ENCODE peak calls at places on chromosomes 16 and 17, in four cellular contexts. O, G, P and S are unnamed samples.

GRCh38 chr17:82302991-82303943 is 14.1 kb downstream of the CD7 start:
- DNase-seq in P (no peak), G (no peak), O (no peak), S (no peak)

GRCh38 chr17:79633154-79633553 is 22.3 kb upstream of the RBFOX3 start:
- DNase-seq in P (no peak), O (peak), G (no peak), S (no peak)

GRCh38 chr16:19843371-19843770 is 41.3 kb downstream of the GPRC5B start:
- DNase-seq in P (no peak), O (no peak), G (peak), S (no peak)

GRCh38 chr16:50881331-50881830 is 139.5 kb downstream of the CYLD start:
- DNase-seq in P (no peak), G (no peak), O (no peak), S (no peak)

GRCh38 chr16:86697715-86698114 is 119.4 kb downstream of the FOXL1 start:
- DNase-seq in G (peak), P (no peak), O (no peak), S (no peak)

GRCh38 chr16:74699666-74700065 is 996 bp downstream of the MLKL start:
- DNase-seq in P (no peak), O (no peak), G (no peak), S (no peak)

GRCh38 chr17:73952498-73953205 is 250.8 kb upstream of the RPL38 start:
- DNase-seq in P (no peak), G (no peak), O (peak), S (peak)

GRCh38 chr16:22007159-22007508 is 777 bp upstream of the MOSMO start:
- DNase-seq in O (no peak), P (no peak), G (no peak), S (no peak)

GRCh38 chr16:84511821-84512220 is 7.4 kb upstream of the MEAK7 start:
- DNase-seq in P (no peak), G (no peak), O (no peak), S (no peak)

GRCh38 chr16:21684199-21684598 is 20.4 kb downstream of the OTOA start:
- DNase-seq in O (no peak), P (no peak), G (no peak), S (no peak)

GRCh38 chr17:32520737-32521399 is 34.1 kb downstream of the CDK5R1 start:
- DNase-seq in G (no peak), P (no peak), O (no peak), S (no peak)

GRCh38 chr16:5504028-5504758 is 406.6 kb upstream of the EEF2KMT start:
- DNase-seq in P (no peak), O (no peak), G (peak), S (no peak)

GRCh38 chr17:42111901-42112551 is 488 bp downstream of the DHX58 start:
- DNase-seq in G (no peak), P (no peak), O (peak), S (no peak)

GRCh38 chr17:29383687-29384086 is 6.5 kb upstream of the TAOK1 start:
- DNase-seq in P (no peak), O (no peak), G (no peak), S (no peak)

GRCh38 chr17:29388937-29389336 is 1.2 kb upstream of the TAOK1 start:
- DNase-seq in P (no peak), G (no peak), O (no peak), S (no peak)

GRCh38 chr17:29389994-29390855 is at the start of gene TAOK1:
- DNase-seq in P (peak), O (peak), G (peak), S (peak)

GRCh38 chr17:29386760-29387159 is 3.4 kb upstream of the TAOK1 start:
- DNase-seq in P (no peak), G (no peak), O (no peak), S (no peak)

DNA sequence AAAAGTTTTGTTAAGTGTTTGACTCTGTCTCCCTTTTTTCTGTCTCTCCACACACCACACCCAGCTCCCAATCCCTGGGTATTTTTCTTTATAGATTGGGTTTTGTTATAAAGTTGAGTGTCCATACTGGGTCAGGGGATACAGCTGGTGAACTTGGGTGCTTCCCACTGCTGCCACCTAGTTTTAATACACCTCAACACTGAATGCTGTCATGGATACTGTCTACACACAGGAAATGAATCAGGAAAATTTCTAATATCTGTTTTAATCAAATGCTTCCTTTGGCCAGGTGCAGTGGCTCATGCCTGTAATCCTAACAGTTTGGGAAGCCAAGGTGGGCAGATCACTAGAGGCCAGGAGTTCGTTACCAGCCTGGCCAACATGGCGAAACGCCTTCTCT is 5.3 kb upstream of the TAOK1 start:
- DNase-seq in G (no peak), P (no peak), O (no peak), S (no peak)
- TF ChIP-seq CTCF in G (no peak), P (no peak), O (no peak), S (no peak)

DNA sequence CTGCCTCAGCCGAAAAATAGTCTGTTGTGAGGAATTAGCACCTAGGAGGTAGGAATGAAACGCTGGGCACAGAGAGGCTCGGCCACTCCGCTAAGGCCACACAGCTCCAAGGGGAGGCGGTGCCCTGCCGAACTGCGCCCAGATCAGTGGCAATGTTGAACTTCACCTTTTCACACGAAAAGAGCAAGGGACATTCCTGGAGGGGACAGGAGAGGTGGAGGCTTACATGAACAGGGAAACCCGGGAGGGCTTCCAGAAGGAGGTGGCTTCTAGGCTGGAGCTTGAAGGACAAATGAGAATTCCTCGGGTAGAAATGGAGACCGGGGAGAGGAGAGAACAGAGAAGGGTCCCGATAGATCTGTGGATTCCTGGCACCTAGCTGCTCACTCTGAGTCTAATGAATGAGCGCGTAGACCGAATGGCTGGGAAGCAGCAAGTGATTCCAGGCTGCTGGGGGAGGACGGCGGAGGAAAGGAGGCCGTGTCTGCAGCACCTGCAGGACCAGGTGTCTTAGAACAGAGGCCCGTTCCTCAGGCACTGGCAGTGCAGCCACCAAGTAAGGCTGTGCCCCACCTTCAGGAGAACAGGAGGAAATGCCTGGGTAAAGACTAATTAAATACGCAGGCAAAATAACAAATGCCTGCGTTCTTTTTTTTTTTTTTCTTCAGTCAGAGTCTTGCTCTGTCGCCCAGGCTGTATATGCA is 723 bp upstream of the SLC38A10 start:
- DNase-seq in O (peak), G (peak), P (no peak), S (peak)
- TF ChIP-seq CTCF in O (peak), G (peak), P (no peak), S (peak)

GRCh38 chr17:61579961-61580360 is 11.1 kb downstream of the NACA2 start:
- DNase-seq in P (no peak), G (no peak), O (no peak), S (no peak)
- TF ChIP-seq CTCF in P (no peak), G (no peak), O (no peak), S (no peak)

GRCh38 chr17:28725166-28725659 is 820 bp downstream of the TLCD1 start:
- DNase-seq in O (no peak), P (no peak), G (peak), S (no peak)
- TF ChIP-seq CTCF in O (peak), P (no peak), G (no peak), S (no peak)

DNA sequence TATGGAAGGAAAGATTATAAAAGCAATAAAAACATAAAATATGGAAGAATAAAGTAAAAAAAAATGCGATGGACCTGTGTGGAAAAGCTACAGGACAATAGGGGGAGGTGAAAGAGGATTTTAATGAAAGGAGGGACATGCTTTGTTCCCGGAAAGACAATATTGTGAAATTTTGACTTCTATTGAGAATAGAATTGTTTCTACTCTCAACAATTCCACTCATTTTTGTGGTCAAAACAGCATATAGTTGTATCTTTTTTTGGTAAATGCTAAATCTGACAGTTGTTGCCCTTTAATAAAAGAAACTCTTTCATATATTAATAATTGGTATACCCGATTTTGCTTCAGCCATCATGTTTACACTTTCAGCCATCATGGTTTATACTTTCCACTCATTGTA is 22.9 kb upstream of the APPBP2 start:
- DNase-seq in G (no peak), P (no peak), O (no peak), S (no peak)
- TF ChIP-seq CTCF in G (no peak), P (no peak), O (no peak), S (no peak)

GRCh38 chr16:90001761-90002503 is 17.3 kb downstream of the DBNDD1 start:
- DNase-seq in G (no peak), P (no peak), O (no peak), S (no peak)

GRCh38 chr16:90000733-90001427 is 18.4 kb downstream of the DBNDD1 start:
- DNase-seq in G (no peak), P (no peak), O (no peak), S (no peak)

GRCh38 chr16:89996178-89996489 is 23.1 kb downstream of the DBNDD1 start:
- DNase-seq in P (no peak), O (no peak), G (no peak), S (no peak)

GRCh38 chr16:90002759-90003158 is 16.5 kb downstream of the DBNDD1 start:
- DNase-seq in G (no peak), P (no peak), O (no peak), S (no peak)

DNA sequence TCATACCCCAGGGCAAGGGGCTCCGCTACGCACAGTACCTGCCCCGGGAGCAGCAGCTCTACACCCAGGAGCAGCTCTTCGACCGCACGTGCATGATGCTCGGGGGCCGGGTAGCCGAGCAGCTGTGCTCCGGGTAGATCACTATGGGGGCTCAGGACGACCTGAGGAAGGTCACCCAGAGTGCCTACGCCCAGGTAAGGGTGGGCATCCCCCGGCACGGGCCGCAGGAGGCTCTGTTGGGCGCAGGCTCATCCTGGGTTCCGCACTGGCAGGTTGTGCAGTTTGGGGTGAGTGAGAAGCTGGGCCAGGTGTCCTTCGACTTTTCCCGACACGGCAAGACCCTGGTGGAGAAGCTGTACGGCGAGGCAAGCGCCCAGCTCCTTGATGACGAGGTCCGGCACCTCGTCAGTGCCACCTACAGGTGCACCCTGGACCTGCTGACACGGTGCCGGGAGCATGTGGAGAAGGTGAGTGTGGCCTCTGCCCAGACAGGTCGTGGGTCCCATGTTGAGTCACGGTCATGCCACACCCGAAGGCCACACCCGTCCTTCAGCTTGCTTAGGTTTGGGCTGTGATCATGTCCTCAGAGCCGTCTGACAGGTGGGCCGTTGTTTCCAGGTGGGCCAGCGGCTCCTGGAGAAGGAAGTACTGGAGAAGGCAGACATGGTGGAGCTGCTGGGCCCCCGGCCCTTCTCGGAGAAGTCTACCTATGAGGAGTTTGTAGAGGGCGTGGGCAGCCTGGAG is 19.3 kb downstream of the DBNDD1 start:
- DNase-seq in G (no peak), O (peak), P (no peak), S (no peak)
- TF ChIP-seq CTCF in G (peak), O (no peak), P (no peak), S (peak)

GRCh38 chr17:4554997-4555799 is at the start of gene MYBBP1A:
- DNase-seq in O (peak), P (peak), G (peak), S (peak)
- TF ChIP-seq CTCF in O (peak), P (no peak), G (no peak), S (no peak)

GRCh38 chr17:78346605-78347250 is 13.1 kb downstream of the SOCS3 start:
- DNase-seq in G (no peak), P (no peak), O (no peak), S (no peak)
- TF ChIP-seq CTCF in G (peak), P (no peak), O (no peak), S (peak)

GRCh38 chr17:75086496-75087181 is 1.1 kb upstream of the SLC16A5 start:
- DNase-seq in G (no peak), P (no peak), O (peak), S (no peak)
- TF ChIP-seq CTCF in G (no peak), P (no peak), O (no peak), S (no peak)